ENCODE peak calls at places on chromosomes 16 and 17, in five cellular contexts. One of them, this sample, is unnamed.

GRCh38 chr16:56852401-56852730 is 12.6 kb upstream of the SLC12A3 start:
- DNase-seq in mucosa of descending colon: no peak
- DNase-seq in mammary epithelial cell: no peak
- DNase-seq in aorta: peak; percentile 34
- DNase-seq in stomach: no peak
- DNase-seq in this sample: no peak

GRCh38 chr16:83992624-83993023 is 24.6 kb downstream of the NECAB2 start:
- DNase-seq in mucosa of descending colon: no peak
- DNase-seq in mammary epithelial cell: peak; percentile 67
- DNase-seq in aorta: no peak
- DNase-seq in stomach: no peak
- DNase-seq in this sample: no peak

GRCh38 chr16:79656537-79657115 is 56.1 kb upstream of the MAF start:
- DNase-seq in mucosa of descending colon: no peak
- DNase-seq in mammary epithelial cell: no peak
- DNase-seq in aorta: no peak
- DNase-seq in stomach: no peak
- DNase-seq in this sample: no peak

GRCh38 chr16:88376053-88376834 is 6.5 kb upstream of the ZNF469 start:
- DNase-seq in mucosa of descending colon: no peak
- DNase-seq in mammary epithelial cell: no peak
- DNase-seq in aorta: peak; percentile 74
- DNase-seq in stomach: no peak
- DNase-seq in this sample: no peak

GRCh38 chr16:86495756-86496261 is 14.5 kb upstream of the FOXF1 start:
- DNase-seq in mucosa of descending colon: no peak
- DNase-seq in mammary epithelial cell: no peak
- DNase-seq in aorta: peak; percentile 45
- DNase-seq in stomach: no peak
- DNase-seq in this sample: no peak

GRCh38 chr17:82017612-82018151 is 5.0 kb downstream of the CENPX start:
- DNase-seq in mucosa of descending colon: no peak
- DNase-seq in mammary epithelial cell: no peak
- DNase-seq in aorta: no peak
- DNase-seq in stomach: no peak
- DNase-seq in this sample: no peak

GRCh38 chr16:1538804-1539520 is 5.5 kb downstream of the TMEM204 start:
- DNase-seq in mucosa of descending colon: no peak
- DNase-seq in mammary epithelial cell: no peak
- DNase-seq in aorta: peak; percentile 77
- DNase-seq in stomach: no peak
- DNase-seq in this sample: no peak

GRCh38 chr17:80043963-80044362 is 7.5 kb downstream of the CCDC40 start:
- DNase-seq in mucosa of descending colon: no peak
- DNase-seq in mammary epithelial cell: no peak
- DNase-seq in aorta: no peak
- DNase-seq in stomach: no peak
- DNase-seq in this sample: no peak

GRCh38 chr16:89491238-89491869 is 993 bp upstream of the ANKRD11 start:
- DNase-seq in mucosa of descending colon: no peak
- DNase-seq in mammary epithelial cell: no peak
- DNase-seq in aorta: no peak
- DNase-seq in stomach: no peak
- DNase-seq in this sample: no peak

GRCh38 chr16:50185005-50185505 is 31.9 kb downstream of the TENT4B start:
- DNase-seq in mucosa of descending colon: no peak
- DNase-seq in mammary epithelial cell: peak; percentile 37
- DNase-seq in aorta: no peak
- DNase-seq in stomach: no peak
- DNase-seq in this sample: no peak

GRCh38 chr17:28406478-28406824 is 439 bp upstream of the SLC46A1 start:
- DNase-seq in mucosa of descending colon: no peak
- DNase-seq in mammary epithelial cell: peak; percentile 58
- DNase-seq in aorta: no peak
- DNase-seq in stomach: no peak
- DNase-seq in this sample: no peak

GRCh38 chr17:73302189-73302588 is 9.6 kb downstream of the CDC42EP4 start:
- DNase-seq in mucosa of descending colon: no peak
- DNase-seq in mammary epithelial cell: no peak
- DNase-seq in aorta: no peak
- DNase-seq in stomach: no peak
- DNase-seq in this sample: no peak

GRCh38 chr17:46770818-46771600 is 47.5 kb downstream of the WNT3 start:
- DNase-seq in mucosa of descending colon: peak; percentile 51
- DNase-seq in mammary epithelial cell: no peak
- DNase-seq in aorta: peak; percentile 80
- DNase-seq in stomach: peak; percentile 42
- DNase-seq in this sample: peak; percentile 56

GRCh38 chr16:85424260-85425060 is 188.7 kb upstream of the GSE1 start:
- DNase-seq in mucosa of descending colon: peak; percentile 14
- DNase-seq in mammary epithelial cell: no peak
- DNase-seq in aorta: peak; percentile 71
- DNase-seq in stomach: peak; percentile 63
- DNase-seq in this sample: peak; percentile 41

GRCh38 chr16:49747654-49748053 is 108.3 kb downstream of the ZNF423 start:
- DNase-seq in mucosa of descending colon: no peak
- DNase-seq in mammary epithelial cell: no peak
- DNase-seq in aorta: no peak
- DNase-seq in stomach: no peak
- DNase-seq in this sample: no peak

GRCh38 chr17:78963378-78963777 is 16.3 kb downstream of the LGALS3BP start:
- DNase-seq in mucosa of descending colon: no peak
- DNase-seq in mammary epithelial cell: no peak
- DNase-seq in aorta: no peak
- DNase-seq in stomach: no peak
- DNase-seq in this sample: no peak

GRCh38 chr17:55577687-55578086 is 66.4 kb upstream of the SMIM36 start:
- DNase-seq in mucosa of descending colon: peak; percentile 19
- DNase-seq in mammary epithelial cell: peak; percentile 22
- DNase-seq in aorta: peak; percentile 67
- DNase-seq in stomach: no peak
- DNase-seq in this sample: no peak

GRCh38 chr17:66945451-66945850 is 19.1 kb upstream of the CACNG4 start:
- DNase-seq in mucosa of descending colon: no peak
- DNase-seq in mammary epithelial cell: no peak
- DNase-seq in aorta: no peak
- DNase-seq in stomach: no peak
- DNase-seq in this sample: no peak

GRCh38 chr17:5526821-5527598 is 40.6 kb downstream of the MIS12 start:
- DNase-seq in mucosa of descending colon: peak; percentile 40
- DNase-seq in mammary epithelial cell: peak; percentile 89
- DNase-seq in aorta: peak; percentile 90
- DNase-seq in stomach: no peak
- DNase-seq in this sample: peak; percentile 12

GRCh38 chr17:14301279-14301760 is 439 bp downstream of the HS3ST3B1 start:
- DNase-seq in mucosa of descending colon: no peak
- DNase-seq in mammary epithelial cell: no peak
- DNase-seq in aorta: no peak
- DNase-seq in stomach: peak; percentile 27
- DNase-seq in this sample: no peak

GRCh38 chr17:39867891-39868553 is at the start of gene ZPBP2:
- DNase-seq in mucosa of descending colon: no peak
- DNase-seq in mammary epithelial cell: no peak
- DNase-seq in aorta: no peak
- DNase-seq in stomach: no peak
- DNase-seq in this sample: peak; percentile 14

GRCh38 chr17:2274414-2274813 is 29.2 kb downstream of the SMG6 start:
- DNase-seq in mucosa of descending colon: no peak
- DNase-seq in mammary epithelial cell: no peak
- DNase-seq in aorta: no peak
- DNase-seq in stomach: no peak
- DNase-seq in this sample: no peak

GRCh38 chr16:67015317-67015731 is 13.6 kb upstream of the CBFB start:
- DNase-seq in mucosa of descending colon: no peak
- DNase-seq in mammary epithelial cell: no peak
- DNase-seq in aorta: peak; percentile 51
- DNase-seq in stomach: no peak
- DNase-seq in this sample: no peak

GRCh38 chr16:48897698-48898205 is 287.8 kb upstream of the N4BP1 start:
- DNase-seq in mucosa of descending colon: no peak
- DNase-seq in mammary epithelial cell: no peak
- DNase-seq in aorta: no peak
- DNase-seq in stomach: no peak
- DNase-seq in this sample: no peak

DNA sequence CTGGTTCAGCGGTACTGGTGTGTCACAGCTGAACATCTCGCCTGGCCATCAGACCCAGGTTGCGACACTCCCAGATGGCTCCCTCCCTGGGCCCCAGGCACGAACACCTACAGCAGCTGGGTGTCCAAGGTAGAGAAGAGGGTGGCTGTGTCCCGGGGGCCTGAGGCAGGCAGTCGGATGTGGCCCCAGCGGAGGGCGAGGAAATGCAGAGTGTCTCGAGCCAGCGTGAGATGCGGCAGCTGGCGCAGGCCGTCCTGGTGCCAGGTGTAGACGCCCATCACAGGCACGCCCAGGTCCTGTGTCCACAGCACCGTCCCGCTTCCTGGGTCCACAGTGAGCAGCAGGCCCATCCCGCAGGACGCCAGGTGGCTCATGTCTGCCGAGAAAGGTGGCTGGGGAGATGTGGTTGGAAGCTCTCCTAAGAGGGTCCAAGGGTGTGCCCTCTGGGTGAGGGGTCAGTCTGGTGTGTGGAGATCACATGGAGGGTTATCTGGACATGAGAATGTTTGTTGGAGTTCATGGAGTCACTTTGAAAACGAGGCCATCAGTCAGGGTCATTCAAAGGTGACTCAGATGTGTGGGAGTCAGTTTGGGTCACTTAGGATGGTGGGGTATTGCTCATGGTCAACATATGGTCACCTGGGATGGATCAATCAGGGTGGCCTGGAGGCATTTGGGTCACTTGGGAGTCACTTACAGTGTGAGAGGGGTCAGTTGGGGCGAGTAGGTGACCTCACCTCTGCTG is 8.1 kb downstream of the ERN2 start:
- DNase-seq in mucosa of descending colon: no peak
- DNase-seq in mammary epithelial cell: no peak
- DNase-seq in aorta: peak; percentile 66
- DNase-seq in stomach: no peak
- DNase-seq in this sample: no peak
- H3K4me1 ChIP-seq in mucosa of descending colon: peaks cover 4% of the 10 kb centered on the region
- H3K4me1 ChIP-seq in mammary epithelial cell: no peaks in the 10 kb centered on the region
- H3K4me1 ChIP-seq in aorta: no peaks in the 10 kb centered on the region
- H3K4me1 ChIP-seq in stomach: no peaks in the 10 kb centered on the region
- H3K4me1 ChIP-seq in this sample: no peaks in the 10 kb centered on the region

GRCh38 chr17:38401459-38401858 is 26.8 kb upstream of the ARHGAP23 start:
- DNase-seq in mucosa of descending colon: no peak
- DNase-seq in mammary epithelial cell: no peak
- DNase-seq in aorta: no peak
- DNase-seq in stomach: no peak
- DNase-seq in this sample: no peak
- H3K36me3 ChIP-seq in mucosa of descending colon: no peaks in the 10 kb centered on the region
- H3K36me3 ChIP-seq in mammary epithelial cell: peaks cover 6% of the 10 kb centered on the region
- H3K36me3 ChIP-seq in aorta: peaks cover 3% of the 10 kb centered on the region
- H3K36me3 ChIP-seq in stomach: peaks cover 74% of the 10 kb centered on the region
- H3K36me3 ChIP-seq in this sample: peaks cover 12% of the 10 kb centered on the region

GRCh38 chr16:9003322-9003721 is 39.6 kb upstream of the USP7 start:
- DNase-seq in mucosa of descending colon: peak; percentile 89
- DNase-seq in mammary epithelial cell: no peak
- DNase-seq in aorta: no peak
- DNase-seq in stomach: peak; percentile 86
- DNase-seq in this sample: no peak
- H3K4me1 ChIP-seq in mucosa of descending colon: peaks cover 19% of the 10 kb centered on the region
- H3K4me1 ChIP-seq in mammary epithelial cell: no peaks in the 10 kb centered on the region
- H3K4me1 ChIP-seq in aorta: no peaks in the 10 kb centered on the region
- H3K4me1 ChIP-seq in stomach: peaks cover under 1% of the 10 kb centered on the region
- H3K4me1 ChIP-seq in this sample: peaks cover 2% of the 10 kb centered on the region

GRCh38 chr16:74462361-74462760 is 41.1 kb upstream of the CLEC18B start:
- DNase-seq in mucosa of descending colon: no peak
- DNase-seq in mammary epithelial cell: peak; percentile 91
- DNase-seq in aorta: no peak
- DNase-seq in stomach: no peak
- DNase-seq in this sample: no peak
- H3K36me3 ChIP-seq in mucosa of descending colon: peaks cover 5% of the 10 kb centered on the region
- H3K36me3 ChIP-seq in mammary epithelial cell: peaks cover 12% of the 10 kb centered on the region
- H3K36me3 ChIP-seq in aorta: peaks cover 9% of the 10 kb centered on the region
- H3K36me3 ChIP-seq in stomach: peaks cover 100% of the 10 kb centered on the region
- H3K36me3 ChIP-seq in this sample: peaks cover 65% of the 10 kb centered on the region

DNA sequence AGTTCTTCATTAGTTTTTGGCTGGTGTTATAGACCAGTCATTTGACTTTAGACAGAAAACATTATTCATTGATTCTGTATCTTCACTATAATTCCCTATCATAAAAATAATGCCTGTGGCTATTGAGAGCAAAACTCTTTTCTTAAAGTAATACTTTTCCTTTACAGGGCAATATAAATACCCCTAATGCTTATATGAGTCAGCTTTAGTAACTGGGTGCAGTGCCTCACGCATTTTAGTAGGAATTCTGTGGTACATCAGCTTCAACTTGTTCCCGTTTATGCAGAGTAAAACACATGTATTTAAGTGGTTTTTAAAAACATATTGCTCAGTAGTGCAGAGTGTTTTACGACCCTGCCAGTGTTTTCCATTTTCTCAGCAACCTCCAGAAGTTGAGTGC is 68.1 kb downstream of the SEC14L1 start:
- DNase-seq in mucosa of descending colon: no peak
- DNase-seq in mammary epithelial cell: no peak
- DNase-seq in aorta: no peak
- DNase-seq in stomach: no peak
- DNase-seq in this sample: no peak
- H3K4me1 ChIP-seq in mucosa of descending colon: no peaks in the 10 kb centered on the region
- H3K4me1 ChIP-seq in mammary epithelial cell: no peaks in the 10 kb centered on the region
- H3K4me1 ChIP-seq in aorta: no peaks in the 10 kb centered on the region
- H3K4me1 ChIP-seq in stomach: peaks cover 32% of the 10 kb centered on the region
- H3K4me1 ChIP-seq in this sample: no peaks in the 10 kb centered on the region

This sample was measured in CD8-positive, alpha-beta T cell.